ENCODE peak calls at places on chromosomes 3 and 15, in five cellular contexts. One of them, this sample, is unnamed.

GRCh38 chr3:142987080-142987700 is 14.2 kb upstream of the U2SURP start:
- DNase-seq in lung: no peak
- DNase-seq in naive thymus-derived CD4-positive, alpha-beta T cell: peak; percentile 36
- DNase-seq in IMR-90: peak; percentile 55
- DNase-seq in BE2C: no peak
- DNase-seq in this sample: peak; percentile 65

GRCh38 chr3:16147226-16147625 is 27.3 kb upstream of the GALNT15 start:
- DNase-seq in lung: no peak
- DNase-seq in naive thymus-derived CD4-positive, alpha-beta T cell: no peak
- DNase-seq in IMR-90: peak; percentile 72
- DNase-seq in BE2C: no peak
- DNase-seq in this sample: no peak

GRCh38 chr3:45642731-45643152 is 46.5 kb upstream of the SACM1L start:
- DNase-seq in lung: peak; percentile 88
- DNase-seq in naive thymus-derived CD4-positive, alpha-beta T cell: no peak
- DNase-seq in IMR-90: peak; percentile 88
- DNase-seq in BE2C: no peak
- DNase-seq in this sample: peak; percentile 54

GRCh38 chr3:33578325-33579180 is 138.3 kb upstream of the UBP1 start:
- DNase-seq in lung: no peak
- DNase-seq in naive thymus-derived CD4-positive, alpha-beta T cell: no peak
- DNase-seq in IMR-90: peak; percentile 35
- DNase-seq in BE2C: no peak
- DNase-seq in this sample: peak; percentile 32

GRCh38 chr3:72655151-72655551 is 193.1 kb downstream of the SHQ1 start:
- DNase-seq in lung: no peak
- DNase-seq in naive thymus-derived CD4-positive, alpha-beta T cell: no peak
- DNase-seq in IMR-90: no peak
- DNase-seq in BE2C: no peak
- DNase-seq in this sample: peak; percentile 40

GRCh38 chr15:79987569-79987955 is 16.6 kb upstream of the BCL2A1 start:
- DNase-seq in lung: no peak
- DNase-seq in naive thymus-derived CD4-positive, alpha-beta T cell: no peak
- DNase-seq in IMR-90: no peak
- DNase-seq in BE2C: no peak
- DNase-seq in this sample: no peak

GRCh38 chr3:56758539-56758981 is 43.2 kb downstream of the ARHGEF3 start:
- DNase-seq in lung: peak; percentile 42
- DNase-seq in naive thymus-derived CD4-positive, alpha-beta T cell: peak; percentile 7
- DNase-seq in IMR-90: peak; percentile 91
- DNase-seq in BE2C: peak; percentile 30
- DNase-seq in this sample: peak; percentile 92

GRCh38 chr3:3068358-3068881 is 41.8 kb downstream of the IL5RA start:
- DNase-seq in lung: no peak
- DNase-seq in naive thymus-derived CD4-positive, alpha-beta T cell: no peak
- DNase-seq in IMR-90: no peak
- DNase-seq in BE2C: no peak
- DNase-seq in this sample: no peak

GRCh38 chr15:39804026-39804425 is 21.4 kb upstream of the FSIP1 start:
- DNase-seq in lung: no peak
- DNase-seq in naive thymus-derived CD4-positive, alpha-beta T cell: no peak
- DNase-seq in IMR-90: peak; percentile 51
- DNase-seq in BE2C: no peak
- DNase-seq in this sample: no peak

GRCh38 chr3:128726691-128727031 is 678 bp downstream of the RAB7A start:
- DNase-seq in lung: peak; percentile 48
- DNase-seq in naive thymus-derived CD4-positive, alpha-beta T cell: no peak
- DNase-seq in IMR-90: peak; percentile 87
- DNase-seq in BE2C: peak; percentile 46
- DNase-seq in this sample: peak; percentile 68

GRCh38 chr3:167728176-167728575 is 6.5 kb downstream of the PDCD10 start:
- DNase-seq in lung: no peak
- DNase-seq in naive thymus-derived CD4-positive, alpha-beta T cell: no peak
- DNase-seq in IMR-90: peak; percentile 84
- DNase-seq in BE2C: no peak
- DNase-seq in this sample: peak; percentile 65

GRCh38 chr3:151107177-151107576 is 21.7 kb downstream of the MED12L start:
- DNase-seq in lung: no peak
- DNase-seq in naive thymus-derived CD4-positive, alpha-beta T cell: no peak
- DNase-seq in IMR-90: no peak
- DNase-seq in BE2C: no peak
- DNase-seq in this sample: no peak

GRCh38 chr3:187027531-187027936 is 97.2 kb downstream of the ST6GAL1 start:
- DNase-seq in lung: no peak
- DNase-seq in naive thymus-derived CD4-positive, alpha-beta T cell: peak; percentile 78
- DNase-seq in IMR-90: no peak
- DNase-seq in BE2C: no peak
- DNase-seq in this sample: no peak

DNA sequence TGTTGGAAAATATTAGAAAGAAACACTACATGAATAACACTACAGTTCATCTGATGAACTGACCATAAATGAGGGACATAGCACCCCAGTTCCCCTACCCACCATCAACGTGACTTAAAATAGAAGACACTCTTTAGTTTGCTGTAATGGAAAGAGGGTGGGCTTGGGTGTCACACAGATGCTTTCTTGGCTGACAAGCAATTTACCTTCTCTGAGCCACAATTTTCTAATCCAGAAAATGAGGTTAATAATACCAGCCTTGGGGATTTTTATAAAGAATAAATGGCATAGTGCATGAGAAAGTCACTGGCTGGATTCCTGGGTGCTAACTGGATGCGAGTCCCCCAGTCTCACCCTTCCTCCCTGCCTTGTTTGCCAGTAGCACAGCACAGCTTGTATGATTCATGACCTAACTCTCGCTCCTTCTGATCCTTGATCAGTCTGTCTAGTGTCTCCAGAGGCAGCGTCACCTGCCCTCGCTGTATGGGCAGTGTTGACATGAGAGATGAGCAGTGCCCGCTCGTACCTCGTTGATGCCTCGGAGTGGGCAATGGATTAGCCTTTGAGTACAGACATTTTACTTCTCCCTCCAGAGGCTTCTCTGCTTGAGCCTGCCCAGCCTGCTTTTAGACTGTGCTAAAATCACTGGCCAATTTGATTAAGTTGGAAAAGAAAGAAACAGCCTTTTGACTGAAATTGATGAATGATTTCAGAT is 569.2 kb downstream of the NTRK3 start:
- DNase-seq in lung: no peak
- DNase-seq in naive thymus-derived CD4-positive, alpha-beta T cell: no peak
- DNase-seq in IMR-90: no peak
- DNase-seq in BE2C: peak; percentile 55
- DNase-seq in this sample: no peak
- H3K9me3 ChIP-seq in lung: no peaks in the 10 kb centered on the region
- H3K9me3 ChIP-seq in naive thymus-derived CD4-positive, alpha-beta T cell: no peaks in the 10 kb centered on the region
- H3K9me3 ChIP-seq in IMR-90: no peaks in the 10 kb centered on the region
- H3K9me3 ChIP-seq in BE2C: no peaks in the 10 kb centered on the region
- H3K9me3 ChIP-seq in this sample: no peaks in the 10 kb centered on the region

GRCh38 chr3:62374375-62374876 is 1.1 kb upstream of the FEZF2 start:
- DNase-seq in lung: no peak
- DNase-seq in naive thymus-derived CD4-positive, alpha-beta T cell: no peak
- DNase-seq in IMR-90: peak; percentile 6
- DNase-seq in BE2C: no peak
- DNase-seq in this sample: no peak
- H3K9me3 ChIP-seq in lung: peaks cover 11% of the 10 kb centered on the region
- H3K9me3 ChIP-seq in naive thymus-derived CD4-positive, alpha-beta T cell: no peaks in the 10 kb centered on the region
- H3K9me3 ChIP-seq in IMR-90: peaks cover 6% of the 10 kb centered on the region
- H3K9me3 ChIP-seq in BE2C: no peaks in the 10 kb centered on the region
- H3K9me3 ChIP-seq in this sample: no peaks in the 10 kb centered on the region

DNA sequence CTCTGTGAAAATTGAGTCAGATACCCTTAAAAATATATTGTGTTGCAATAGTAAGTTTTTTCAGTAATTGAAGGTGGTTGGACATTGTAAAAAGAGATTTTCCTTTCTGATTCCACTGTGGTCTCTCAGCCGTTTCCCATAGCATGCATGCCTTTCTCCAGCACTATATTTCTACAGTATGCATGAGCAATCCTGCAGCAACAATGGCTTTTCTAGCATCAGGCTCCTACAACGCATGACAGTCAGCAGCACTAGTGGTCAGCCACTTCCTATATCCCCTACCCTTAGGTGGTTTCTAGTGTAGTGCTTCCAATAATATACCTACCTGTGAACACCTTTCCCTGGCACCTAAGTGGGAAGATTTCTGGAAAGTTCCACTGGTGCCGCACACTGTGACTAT is 55.4 kb upstream of the SNRPN start:
- DNase-seq in lung: no peak
- DNase-seq in naive thymus-derived CD4-positive, alpha-beta T cell: no peak
- DNase-seq in IMR-90: peak; percentile 31
- DNase-seq in BE2C: no peak
- DNase-seq in this sample: peak; percentile 2
- H3K9me3 ChIP-seq in lung: peaks cover 9% of the 10 kb centered on the region
- H3K9me3 ChIP-seq in naive thymus-derived CD4-positive, alpha-beta T cell: peaks cover 12% of the 10 kb centered on the region
- H3K9me3 ChIP-seq in IMR-90: no peaks in the 10 kb centered on the region
- H3K9me3 ChIP-seq in BE2C: no peaks in the 10 kb centered on the region
- H3K9me3 ChIP-seq in this sample: no peaks in the 10 kb centered on the region

GRCh38 chr15:87135109-87135508 is 1055.4 kb downstream of the AGBL1 start:
- DNase-seq in lung: no peak
- DNase-seq in naive thymus-derived CD4-positive, alpha-beta T cell: no peak
- DNase-seq in IMR-90: no peak
- DNase-seq in BE2C: no peak
- DNase-seq in this sample: no peak
- H3K9me3 ChIP-seq in lung: no peaks in the 10 kb centered on the region
- H3K9me3 ChIP-seq in naive thymus-derived CD4-positive, alpha-beta T cell: no peaks in the 10 kb centered on the region
- H3K9me3 ChIP-seq in IMR-90: peaks cover 4% of the 10 kb centered on the region
- H3K9me3 ChIP-seq in BE2C: no peaks in the 10 kb centered on the region
- H3K9me3 ChIP-seq in this sample: no peaks in the 10 kb centered on the region

DNA sequence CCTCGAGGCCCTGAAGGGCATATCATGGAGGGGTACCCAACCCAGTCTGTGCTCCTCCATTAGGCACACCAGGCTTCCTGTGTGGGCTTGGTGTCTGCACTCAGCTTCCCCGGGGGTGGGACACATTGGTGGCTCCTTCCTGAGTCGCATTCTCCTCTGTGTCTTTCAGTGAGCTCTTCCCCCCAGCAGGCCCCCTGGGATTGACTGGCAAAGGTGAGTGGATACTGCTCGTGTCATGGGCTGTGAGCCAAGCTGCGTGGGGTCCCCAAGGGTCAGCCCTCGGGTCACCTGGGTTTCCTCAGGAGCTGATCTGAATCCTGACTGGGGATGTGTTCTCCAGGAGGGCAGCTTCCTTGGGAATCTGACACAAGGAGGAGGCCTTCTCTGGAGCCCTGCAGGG is 231.0 kb downstream of the SNRPN start:
- DNase-seq in lung: no peak
- DNase-seq in naive thymus-derived CD4-positive, alpha-beta T cell: no peak
- DNase-seq in IMR-90: no peak
- DNase-seq in BE2C: no peak
- DNase-seq in this sample: no peak
- H3K9me3 ChIP-seq in lung: peaks cover 80% of the 10 kb centered on the region
- H3K9me3 ChIP-seq in naive thymus-derived CD4-positive, alpha-beta T cell: peaks cover 73% of the 10 kb centered on the region
- H3K9me3 ChIP-seq in IMR-90: peaks cover 84% of the 10 kb centered on the region
- H3K9me3 ChIP-seq in BE2C: peaks cover 2% of the 10 kb centered on the region
- H3K9me3 ChIP-seq in this sample: no peaks in the 10 kb centered on the region

GRCh38 chr15:25072857-25073476 is 118.2 kb downstream of the SNRPN start:
- DNase-seq in lung: no peak
- DNase-seq in naive thymus-derived CD4-positive, alpha-beta T cell: no peak
- DNase-seq in IMR-90: no peak
- DNase-seq in BE2C: no peak
- DNase-seq in this sample: no peak
- H3K9me3 ChIP-seq in lung: peaks cover 96% of the 10 kb centered on the region
- H3K9me3 ChIP-seq in naive thymus-derived CD4-positive, alpha-beta T cell: peaks cover 100% of the 10 kb centered on the region
- H3K9me3 ChIP-seq in IMR-90: peaks cover 100% of the 10 kb centered on the region
- H3K9me3 ChIP-seq in BE2C: peaks cover 19% of the 10 kb centered on the region
- H3K9me3 ChIP-seq in this sample: peaks cover 30% of the 10 kb centered on the region

GRCh38 chr3:42148982-42149432 is 57.9 kb downstream of the TRAK1 start:
- DNase-seq in lung: no peak
- DNase-seq in naive thymus-derived CD4-positive, alpha-beta T cell: no peak
- DNase-seq in IMR-90: peak; percentile 91
- DNase-seq in BE2C: peak; percentile 81
- DNase-seq in this sample: peak; percentile 87

GRCh38 chr3:42149537-42150426 is 58.6 kb downstream of the TRAK1 start:
- DNase-seq in lung: peak; percentile 89
- DNase-seq in naive thymus-derived CD4-positive, alpha-beta T cell: no peak
- DNase-seq in IMR-90: no peak
- DNase-seq in BE2C: no peak
- DNase-seq in this sample: no peak

GRCh38 chr3:42153039-42153438 is 61.9 kb downstream of the TRAK1 start:
- DNase-seq in lung: no peak
- DNase-seq in naive thymus-derived CD4-positive, alpha-beta T cell: no peak
- DNase-seq in IMR-90: no peak
- DNase-seq in BE2C: no peak
- DNase-seq in this sample: no peak

GRCh38 chr3:42152193-42152592 is 61.0 kb downstream of the TRAK1 start:
- DNase-seq in lung: no peak
- DNase-seq in naive thymus-derived CD4-positive, alpha-beta T cell: no peak
- DNase-seq in IMR-90: no peak
- DNase-seq in BE2C: no peak
- DNase-seq in this sample: no peak

DNA sequence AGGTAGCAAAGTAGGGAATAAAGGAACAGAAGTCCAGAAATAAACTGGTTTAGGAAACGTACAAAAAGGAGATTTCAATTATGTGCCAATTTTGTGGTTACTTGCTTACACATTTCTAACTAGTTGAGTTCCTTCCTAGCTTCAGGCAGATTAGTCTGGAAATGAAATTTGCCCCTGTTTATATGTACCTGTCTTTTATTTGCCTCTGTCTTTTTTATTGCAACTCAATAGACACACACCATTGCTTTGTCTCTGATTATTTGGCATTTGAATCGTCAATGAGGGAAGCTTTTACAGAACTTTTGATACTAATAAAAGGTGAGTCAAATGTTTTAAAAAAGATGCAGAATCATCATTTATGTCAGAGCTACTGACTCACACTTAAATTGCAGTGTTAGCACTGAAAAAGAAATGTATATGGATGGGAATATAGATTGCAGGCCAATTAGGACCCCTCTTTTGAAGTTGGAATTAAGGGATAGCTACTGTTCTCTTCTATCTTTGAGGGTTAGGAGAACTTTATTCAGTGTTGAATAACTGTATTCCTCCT is 60.5 kb downstream of the TRAK1 start:
- DNase-seq in lung: no peak
- DNase-seq in naive thymus-derived CD4-positive, alpha-beta T cell: no peak
- DNase-seq in IMR-90: no peak
- DNase-seq in BE2C: no peak
- DNase-seq in this sample: no peak
- H3K9me3 ChIP-seq in lung: no peaks in the 10 kb centered on the region
- H3K9me3 ChIP-seq in naive thymus-derived CD4-positive, alpha-beta T cell: no peaks in the 10 kb centered on the region
- H3K9me3 ChIP-seq in IMR-90: no peaks in the 10 kb centered on the region
- H3K9me3 ChIP-seq in BE2C: no peaks in the 10 kb centered on the region
- H3K9me3 ChIP-seq in this sample: no peaks in the 10 kb centered on the region

This sample was measured in cardiac muscle cell.